ENCODE peak calls at places on chromosomes 7 and 10, in seven cellular contexts. X is mucosa of descending colon, C is body of pancreas, S is cardiac muscle cell, A is endothelial cell of umbilical vein, Y is prostate gland, D is colonic mucosa. J is an unnamed sample.

GRCh38 chr7:118918556-118918955 is 694.1 kb downstream of the ANKRD7 start:
- DNase-seq in C (no peak), D (no peak), S (peak; percentile 10), A (no peak), X (no peak), Y (no peak), J (peak; percentile 11)

GRCh38 chr10:113273151-113273876 is 279.5 kb upstream of the HABP2 start:
- DNase-seq in C (peak; percentile 21), X (peak; percentile 33), S (peak; percentile 38), Y (no peak), A (peak; percentile 8), D (peak; percentile 25), J (no peak)

GRCh38 chr7:148987751-148988512 is 40.4 kb downstream of the PDIA4 start:
- DNase-seq in S (no peak), C (peak; percentile 41), D (peak; percentile 42), Y (no peak), X (no peak), A (no peak), J (peak; percentile 19)

GRCh38 chr7:150476285-150476684 is 25.9 kb downstream of the GIMAP8 start:
- DNase-seq in A (no peak), Y (no peak), X (no peak), D (no peak), C (no peak), S (no peak), J (no peak)

GRCh38 chr7:74059681-74060588 is 23.7 kb upstream of the LIMK1 start:
- DNase-seq in S (no peak), D (peak; percentile 94), A (no peak), C (peak; percentile 99), X (peak; percentile 93), Y (peak; percentile 89), J (no peak)

GRCh38 chr10:21496285-21497176 is 29.0 kb downstream of the SKIDA1 start:
- DNase-seq in S (peak; percentile 54), X (peak; percentile 58), A (peak; percentile 63), C (peak; percentile 57), Y (peak; percentile 39), D (peak; percentile 47), J (peak; percentile 80)

GRCh38 chr7:27130540-27131389 is at the start of gene HOXA4:
- DNase-seq in X (peak; percentile 95), D (peak; percentile 96), C (peak; percentile 60), S (peak; percentile 50), Y (peak; percentile 94), A (peak; percentile 89), J (peak; percentile 73)

GRCh38 chr10:6953131-6953834 is 373.2 kb upstream of the PRKCQ start:
- DNase-seq in X (no peak), S (no peak), Y (no peak), C (peak; percentile 24), A (no peak), D (no peak), J (no peak)

GRCh38 chr10:61971016-61971350 is 69.5 kb downstream of the ARID5B start:
- DNase-seq in X (no peak), A (no peak), Y (no peak), C (no peak), D (no peak), S (peak; percentile 50), J (no peak)

GRCh38 chr7:157818701-157819516 is 482.1 kb downstream of the DNAJB6 start:
- DNase-seq in Y (no peak), A (no peak), X (no peak), D (no peak), C (no peak), S (no peak), J (no peak)

GRCh38 chr7:30920021-30920583 is 8.4 kb downstream of the AQP1 start:
- DNase-seq in D (no peak), X (peak; percentile 23), A (no peak), C (peak; percentile 8), Y (no peak), S (no peak), J (no peak)

GRCh38 chr7:50185188-50185587 is 92.1 kb upstream of the ZPBP start:
- DNase-seq in S (no peak), A (no peak), C (no peak), X (no peak), Y (no peak), D (no peak), J (no peak)

GRCh38 chr7:93172683-93173082 is 24.5 kb upstream of the SAMD9L start:
- DNase-seq in C (no peak), A (no peak), Y (no peak), S (no peak), X (no peak), D (no peak), J (no peak)

GRCh38 chr7:157658851-157659412 is 322.1 kb downstream of the DNAJB6 start:
- DNase-seq in Y (no peak), D (no peak), X (no peak), C (no peak), S (no peak), A (no peak), J (no peak)

GRCh38 chr10:96496281-96496925 is 17.3 kb downstream of the TLL2 start:
- DNase-seq in D (no peak), S (peak; percentile 55), C (no peak), Y (no peak), X (no peak), A (peak; percentile 30), J (no peak)

GRCh38 chr10:26780793-26781601 is 79.8 kb downstream of the ABI1 start:
- DNase-seq in C (no peak), Y (peak; percentile 9), A (no peak), X (no peak), D (no peak), S (peak; percentile 59), J (peak; percentile 28)

GRCh38 chr7:47300472-47301021 is 281.4 kb downstream of the TNS3 start:
- DNase-seq in Y (no peak), S (no peak), C (no peak), D (peak; percentile 12), X (no peak), A (no peak), J (no peak)

GRCh38 chr7:16135628-16136027 is 285.7 kb downstream of the CRPPA start:
- DNase-seq in S (no peak), X (no peak), D (no peak), C (no peak), A (no peak), Y (no peak), J (no peak)

GRCh38 chr10:34933676-34934075 is 118.6 kb upstream of the PARD3 start:
- DNase-seq in A (no peak), X (no peak), Y (peak; percentile 53), C (peak; percentile 54), S (peak; percentile 68), D (no peak), J (no peak)

GRCh38 chr7:135716677-135717238 is 11.2 kb downstream of the SLC13A4 start:
- DNase-seq in C (no peak), X (no peak), D (no peak), S (peak; percentile 89), A (peak; percentile 81), Y (no peak), J (no peak)

GRCh38 chr10:44991571-44991970 is 9.2 kb upstream of the ZNF22 start:
- DNase-seq in C (peak; percentile 88), D (no peak), A (no peak), Y (peak; percentile 9), S (no peak), X (no peak), J (no peak)

GRCh38 chr7:38438938-38439337 is 165.5 kb upstream of the TARP start:
- DNase-seq in D (no peak), X (no peak), C (no peak), S (no peak), Y (no peak), A (no peak), J (no peak)

GRCh38 chr10:3207351-3207750 is 34.8 kb upstream of the PITRM1 start:
- DNase-seq in D (no peak), X (no peak), A (no peak), C (no peak), S (no peak), Y (no peak), J (no peak)

GRCh38 chr7:101772508-101773306 is 44.7 kb upstream of the CUX1 start:
- DNase-seq in A (no peak), Y (no peak), C (no peak), X (no peak), D (no peak), S (no peak), J (no peak)

GRCh38 chr10:118763202-118763988 is 8.6 kb upstream of the CACUL1 start:
- DNase-seq in X (no peak), S (no peak), D (no peak), Y (no peak), C (no peak), A (no peak), J (no peak)

GRCh38 chr10:93062499-93063216 is 2.1 kb downstream of the CYP26C1 start:
- DNase-seq in C (no peak), X (peak; percentile 70), S (peak; percentile 61), D (peak; percentile 33), Y (no peak), A (no peak), J (no peak)

GRCh38 chr7:141145630-141145982 is 71.7 kb downstream of the TMEM178B start:
- DNase-seq in S (no peak), X (no peak), C (no peak), A (no peak), D (no peak), Y (no peak), J (no peak)

GRCh38 chr7:30022991-30023390 is 3.5 kb downstream of the FKBP14 start:
- DNase-seq in A (no peak), S (no peak), D (no peak), C (no peak), X (no peak), Y (no peak), J (no peak)

GRCh38 chr7:137254766-137255165 is 88.8 kb downstream of the PTN start:
- DNase-seq in S (no peak), D (no peak), A (no peak), C (no peak), Y (no peak), X (no peak), J (no peak)
- H3K4me1 ChIP-seq in S (no peaks in the 10 kb centered on the region), D (no peaks in the 10 kb centered on the region), A (no peaks in the 10 kb centered on the region), C (no peaks in the 10 kb centered on the region), Y (no peaks in the 10 kb centered on the region), X (no peaks in the 10 kb centered on the region), J (no peaks in the 10 kb centered on the region)

GRCh38 chr10:69474688-69475432 is 23.6 kb downstream of the TSPAN15 start:
- DNase-seq in S (peak; percentile 82), A (peak; percentile 33), X (no peak), C (no peak), D (no peak), Y (no peak), J (no peak)
- H3K4me1 ChIP-seq in S (peaks cover 74% of the 10 kb centered on the region), A (peaks cover 35% of the 10 kb centered on the region), X (peaks cover 12% of the 10 kb centered on the region), C (peaks cover 21% of the 10 kb centered on the region), D (peaks cover 8% of the 10 kb centered on the region), Y (peaks cover 6% of the 10 kb centered on the region), J (no peaks in the 10 kb centered on the region)

GRCh38 chr10:58698777-58699356 is 186.2 kb downstream of the BICC1 start:
- DNase-seq in C (no peak), A (no peak), S (peak; percentile 15), X (no peak), Y (no peak), D (no peak), J (no peak)
- H3K4me1 ChIP-seq in C (peaks cover 10% of the 10 kb centered on the region), A (no peaks in the 10 kb centered on the region), S (no peaks in the 10 kb centered on the region), X (no peaks in the 10 kb centered on the region), Y (no peaks in the 10 kb centered on the region), D (no peaks in the 10 kb centered on the region), J (no peaks in the 10 kb centered on the region)

GRCh38 chr7:106423111-106423510 is 138.3 kb upstream of the NAMPT start:
- DNase-seq in S (no peak), D (no peak), A (no peak), X (no peak), C (no peak), Y (no peak), J (no peak)
- H3K4me1 ChIP-seq in S (no peaks in the 10 kb centered on the region), D (peaks cover 5% of the 10 kb centered on the region), A (peaks cover 11% of the 10 kb centered on the region), X (peaks cover 9% of the 10 kb centered on the region), C (peaks cover 70% of the 10 kb centered on the region), Y (peaks cover 5% of the 10 kb centered on the region), J (no peaks in the 10 kb centered on the region)